ENCODE peak calls at places on chromosomes 5 and 9, in five cellular contexts. One of them, this sample, is unnamed.

GRCh38 chr9:113526231-113526746 is 62.8 kb downstream of the RGS3 start:
- DNase-seq in heart right ventricle: no peak
- DNase-seq in upper lobe of right lung: no peak
- DNase-seq in brain microvascular endothelial cell: no peak
- DNase-seq in fibroblast of mammary gland: no peak
- DNase-seq in this sample: no peak

GRCh38 chr5:169950333-169950732 is 30.0 kb downstream of the INSYN2B start:
- DNase-seq in heart right ventricle: no peak
- DNase-seq in brain microvascular endothelial cell: no peak
- DNase-seq in fibroblast of mammary gland: no peak
- DNase-seq in upper lobe of right lung: no peak
- DNase-seq in this sample: no peak

GRCh38 chr9:127132921-127133647 is 10.6 kb upstream of the ANGPTL2 start:
- DNase-seq in brain microvascular endothelial cell: peak; percentile 50
- DNase-seq in fibroblast of mammary gland: peak; percentile 50
- DNase-seq in heart right ventricle: no peak
- DNase-seq in upper lobe of right lung: peak; percentile 75
- DNase-seq in this sample: peak; percentile 83

GRCh38 chr5:91359957-91360609 is 23.0 kb downstream of the ARRDC3 start:
- DNase-seq in heart right ventricle: no peak
- DNase-seq in fibroblast of mammary gland: no peak
- DNase-seq in brain microvascular endothelial cell: no peak
- DNase-seq in upper lobe of right lung: no peak
- DNase-seq in this sample: no peak

GRCh38 chr5:34715711-34716110 is 59.6 kb downstream of the RAI14 start:
- DNase-seq in upper lobe of right lung: no peak
- DNase-seq in heart right ventricle: no peak
- DNase-seq in fibroblast of mammary gland: peak; percentile 54
- DNase-seq in brain microvascular endothelial cell: no peak
- DNase-seq in this sample: no peak

GRCh38 chr5:157347301-157348048 is 81.6 kb downstream of the CYFIP2 start:
- DNase-seq in upper lobe of right lung: no peak
- DNase-seq in brain microvascular endothelial cell: no peak
- DNase-seq in fibroblast of mammary gland: no peak
- DNase-seq in heart right ventricle: no peak
- DNase-seq in this sample: no peak

GRCh38 chr5:170076211-170076610 is 29.5 kb upstream of the FOXI1 start:
- DNase-seq in heart right ventricle: no peak
- DNase-seq in fibroblast of mammary gland: peak; percentile 5
- DNase-seq in brain microvascular endothelial cell: no peak
- DNase-seq in upper lobe of right lung: no peak
- DNase-seq in this sample: no peak

GRCh38 chr5:53397845-53398244 is 82.6 kb upstream of the FST start:
- DNase-seq in brain microvascular endothelial cell: peak; percentile 78
- DNase-seq in fibroblast of mammary gland: peak; percentile 86
- DNase-seq in heart right ventricle: peak; percentile 45
- DNase-seq in upper lobe of right lung: no peak
- DNase-seq in this sample: no peak

GRCh38 chr9:126965077-126965476 is 50.5 kb downstream of the RALGPS1 start:
- DNase-seq in fibroblast of mammary gland: peak; percentile 20
- DNase-seq in brain microvascular endothelial cell: no peak
- DNase-seq in heart right ventricle: no peak
- DNase-seq in upper lobe of right lung: no peak
- DNase-seq in this sample: no peak

GRCh38 chr9:107218834-107219485 is 64.1 kb upstream of the RAD23B start:
- DNase-seq in heart right ventricle: no peak
- DNase-seq in brain microvascular endothelial cell: no peak
- DNase-seq in fibroblast of mammary gland: no peak
- DNase-seq in upper lobe of right lung: no peak
- DNase-seq in this sample: no peak

GRCh38 chr9:38295751-38296150 is 96.8 kb upstream of the ALDH1B1 start:
- DNase-seq in brain microvascular endothelial cell: no peak
- DNase-seq in fibroblast of mammary gland: no peak
- DNase-seq in upper lobe of right lung: no peak
- DNase-seq in heart right ventricle: no peak
- DNase-seq in this sample: no peak

GRCh38 chr9:131837316-131837715 is 97.4 kb upstream of the RAPGEF1 start:
- DNase-seq in fibroblast of mammary gland: no peak
- DNase-seq in upper lobe of right lung: no peak
- DNase-seq in heart right ventricle: peak; percentile 41
- DNase-seq in brain microvascular endothelial cell: no peak
- DNase-seq in this sample: no peak

GRCh38 chr9:124940521-124940893 is 376 bp downstream of the GOLGA1 start:
- DNase-seq in upper lobe of right lung: no peak
- DNase-seq in brain microvascular endothelial cell: no peak
- DNase-seq in fibroblast of mammary gland: no peak
- DNase-seq in heart right ventricle: no peak
- DNase-seq in this sample: no peak

GRCh38 chr9:6894135-6894534 is 136.4 kb downstream of the KDM4C start:
- DNase-seq in brain microvascular endothelial cell: no peak
- DNase-seq in heart right ventricle: no peak
- DNase-seq in fibroblast of mammary gland: no peak
- DNase-seq in upper lobe of right lung: no peak
- DNase-seq in this sample: no peak

GRCh38 chr5:6567068-6567467 is 65.8 kb downstream of the NSUN2 start:
- DNase-seq in brain microvascular endothelial cell: no peak
- DNase-seq in upper lobe of right lung: no peak
- DNase-seq in heart right ventricle: no peak
- DNase-seq in fibroblast of mammary gland: no peak
- DNase-seq in this sample: no peak

GRCh38 chr9:77841739-77842386 is 189.7 kb downstream of the GNAQ start:
- DNase-seq in upper lobe of right lung: no peak
- DNase-seq in fibroblast of mammary gland: no peak
- DNase-seq in brain microvascular endothelial cell: no peak
- DNase-seq in heart right ventricle: no peak
- DNase-seq in this sample: no peak

GRCh38 chr9:129936222-129936621 is 101.0 kb downstream of the USP20 start:
- DNase-seq in fibroblast of mammary gland: no peak
- DNase-seq in heart right ventricle: no peak
- DNase-seq in brain microvascular endothelial cell: no peak
- DNase-seq in upper lobe of right lung: no peak
- DNase-seq in this sample: no peak

GRCh38 chr5:123287881-123288280 is 135.3 kb downstream of the CEP120 start:
- DNase-seq in upper lobe of right lung: no peak
- DNase-seq in brain microvascular endothelial cell: no peak
- DNase-seq in heart right ventricle: no peak
- DNase-seq in fibroblast of mammary gland: no peak
- DNase-seq in this sample: no peak

GRCh38 chr5:88956416-88956815 is 73.4 kb upstream of the MEF2C start:
- DNase-seq in brain microvascular endothelial cell: no peak
- DNase-seq in fibroblast of mammary gland: no peak
- DNase-seq in upper lobe of right lung: no peak
- DNase-seq in heart right ventricle: no peak
- DNase-seq in this sample: no peak

GRCh38 chr9:90546200-90546599 is 96.4 kb downstream of the DIRAS2 start:
- DNase-seq in heart right ventricle: no peak
- DNase-seq in brain microvascular endothelial cell: peak; percentile 92
- DNase-seq in upper lobe of right lung: no peak
- DNase-seq in fibroblast of mammary gland: peak; percentile 65
- DNase-seq in this sample: no peak

GRCh38 chr5:39520232-39520572 is 95.4 kb upstream of the DAB2 start:
- DNase-seq in heart right ventricle: no peak
- DNase-seq in fibroblast of mammary gland: peak; percentile 92
- DNase-seq in brain microvascular endothelial cell: peak; percentile 82
- DNase-seq in upper lobe of right lung: no peak
- DNase-seq in this sample: no peak

GRCh38 chr5:143002459-143003327 is 232.5 kb downstream of the ARHGAP26 start:
- DNase-seq in upper lobe of right lung: no peak
- DNase-seq in heart right ventricle: no peak
- DNase-seq in fibroblast of mammary gland: peak; percentile 86
- DNase-seq in brain microvascular endothelial cell: peak; percentile 89
- DNase-seq in this sample: no peak

GRCh38 chr5:132438931-132439330 is 51.6 kb downstream of the IRF1 start:
- DNase-seq in brain microvascular endothelial cell: no peak
- DNase-seq in upper lobe of right lung: no peak
- DNase-seq in fibroblast of mammary gland: no peak
- DNase-seq in heart right ventricle: no peak
- DNase-seq in this sample: no peak

GRCh38 chr9:85971731-85972130 is 30.8 kb downstream of the NAA35 start:
- DNase-seq in upper lobe of right lung: no peak
- DNase-seq in heart right ventricle: no peak
- DNase-seq in fibroblast of mammary gland: peak; percentile 52
- DNase-seq in brain microvascular endothelial cell: no peak
- DNase-seq in this sample: no peak

GRCh38 chr9:69535911-69536310 is 136.3 kb downstream of the APBA1 start:
- DNase-seq in upper lobe of right lung: no peak
- DNase-seq in brain microvascular endothelial cell: no peak
- DNase-seq in heart right ventricle: no peak
- DNase-seq in fibroblast of mammary gland: peak; percentile 58
- DNase-seq in this sample: no peak
- TF ChIP-seq CTCF in upper lobe of right lung: no peak
- TF ChIP-seq CTCF in brain microvascular endothelial cell: no peak
- TF ChIP-seq CTCF in heart right ventricle: no peak
- TF ChIP-seq CTCF in fibroblast of mammary gland: no peak
- TF ChIP-seq CTCF in this sample: no peak

GRCh38 chr5:68287976-68288755 is 72.6 kb downstream of the PIK3R1 start:
- DNase-seq in upper lobe of right lung: peak; percentile 76
- DNase-seq in heart right ventricle: peak; percentile 70
- DNase-seq in brain microvascular endothelial cell: peak; percentile 38
- DNase-seq in fibroblast of mammary gland: peak; percentile 37
- DNase-seq in this sample: peak; percentile 87

GRCh38 chr5:68285075-68285827 is 69.7 kb downstream of the PIK3R1 start:
- DNase-seq in upper lobe of right lung: no peak
- DNase-seq in fibroblast of mammary gland: no peak
- DNase-seq in heart right ventricle: no peak
- DNase-seq in brain microvascular endothelial cell: no peak
- DNase-seq in this sample: no peak

GRCh38 chr5:68285857-68286611 is 70.5 kb downstream of the PIK3R1 start:
- DNase-seq in brain microvascular endothelial cell: no peak
- DNase-seq in fibroblast of mammary gland: peak; percentile 71
- DNase-seq in upper lobe of right lung: no peak
- DNase-seq in heart right ventricle: no peak
- DNase-seq in this sample: no peak

GRCh38 chr5:68287631-68287975 is 72.0 kb downstream of the PIK3R1 start:
- DNase-seq in heart right ventricle: no peak
- DNase-seq in fibroblast of mammary gland: no peak
- DNase-seq in upper lobe of right lung: no peak
- DNase-seq in brain microvascular endothelial cell: no peak
- DNase-seq in this sample: no peak

DNA sequence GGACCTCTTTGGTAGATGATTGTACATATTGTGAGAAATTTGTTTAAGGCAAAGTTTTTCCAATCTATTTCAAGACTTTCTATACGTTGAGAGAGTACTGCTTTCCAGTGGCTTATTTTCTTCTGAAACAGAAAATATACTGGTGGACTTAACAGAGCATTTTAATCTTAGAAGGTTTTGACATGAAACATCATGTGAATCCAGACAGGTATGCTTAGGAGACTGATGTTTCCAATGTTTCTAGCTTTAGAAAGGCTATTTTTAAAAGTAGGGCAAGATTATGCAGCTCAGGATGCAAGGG is 71.0 kb downstream of the PIK3R1 start:
- DNase-seq in brain microvascular endothelial cell: no peak
- DNase-seq in heart right ventricle: no peak
- DNase-seq in upper lobe of right lung: no peak
- DNase-seq in fibroblast of mammary gland: no peak
- DNase-seq in this sample: no peak
- TF ChIP-seq CTCF in brain microvascular endothelial cell: no peak
- TF ChIP-seq CTCF in heart right ventricle: no peak
- TF ChIP-seq CTCF in upper lobe of right lung: no peak
- TF ChIP-seq CTCF in fibroblast of mammary gland: no peak
- TF ChIP-seq CTCF in this sample: no peak

DNA sequence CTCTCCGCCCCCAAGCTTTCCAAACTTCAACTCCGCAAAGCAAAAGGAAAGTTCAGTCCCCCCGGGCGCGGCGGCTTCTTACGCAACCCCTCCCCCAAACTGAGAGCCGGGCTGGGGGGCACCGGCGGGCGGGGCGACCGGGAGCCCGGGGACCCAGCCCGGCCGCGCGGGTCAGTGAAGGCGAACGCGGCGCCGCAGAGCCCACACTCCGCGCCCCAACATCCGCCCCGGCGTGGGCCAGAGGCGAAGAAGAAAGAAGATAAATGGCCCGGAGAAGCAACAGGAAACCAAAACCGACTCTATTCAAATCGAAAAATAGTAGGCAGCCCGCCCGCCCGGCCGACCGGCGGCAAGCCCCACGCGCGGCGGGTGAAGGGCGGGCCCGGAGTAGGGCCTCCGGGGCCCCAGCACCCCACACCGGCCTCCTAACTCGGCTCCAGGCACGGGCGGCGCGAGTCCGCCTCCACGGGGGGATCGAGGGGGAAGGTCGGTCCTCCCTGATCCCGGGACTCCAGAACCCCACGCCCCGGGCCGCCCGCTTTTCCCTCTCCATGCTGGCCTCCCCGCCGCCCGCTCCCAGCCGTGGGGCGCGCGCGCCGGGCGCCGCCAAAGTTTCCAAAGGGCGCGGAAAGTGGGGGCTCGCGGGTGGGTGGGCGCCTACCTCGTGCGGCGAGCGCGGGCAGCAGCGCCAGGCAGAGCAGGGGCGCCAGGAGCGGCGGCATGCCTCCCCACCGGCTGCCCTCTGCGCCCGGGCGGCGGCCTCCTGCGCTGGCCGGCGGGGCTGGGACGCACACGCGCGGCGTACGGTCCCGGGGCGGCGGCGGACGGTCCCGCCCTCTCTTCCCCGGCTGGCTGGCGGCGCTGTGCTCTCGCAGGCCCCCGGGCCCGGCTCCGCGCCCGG is 533 bp downstream of the NOTCH1 start:
- DNase-seq in brain microvascular endothelial cell: no peak
- DNase-seq in heart right ventricle: no peak
- DNase-seq in upper lobe of right lung: no peak
- DNase-seq in fibroblast of mammary gland: no peak
- DNase-seq in this sample: no peak
- TF ChIP-seq CTCF in brain microvascular endothelial cell: no peak
- TF ChIP-seq CTCF in heart right ventricle: no peak
- TF ChIP-seq CTCF in upper lobe of right lung: no peak
- TF ChIP-seq CTCF in fibroblast of mammary gland: no peak
- TF ChIP-seq CTCF in this sample: no peak

GRCh38 chr5:42517164-42517563 is 93.9 kb downstream of the GHR start:
- DNase-seq in heart right ventricle: no peak
- DNase-seq in fibroblast of mammary gland: no peak
- DNase-seq in brain microvascular endothelial cell: no peak
- DNase-seq in upper lobe of right lung: no peak
- DNase-seq in this sample: no peak

GRCh38 chr5:42516282-42517042 is 93.2 kb downstream of the GHR start:
- DNase-seq in brain microvascular endothelial cell: no peak
- DNase-seq in upper lobe of right lung: no peak
- DNase-seq in fibroblast of mammary gland: no peak
- DNase-seq in heart right ventricle: no peak
- DNase-seq in this sample: no peak

GRCh38 chr5:42515504-42515903 is 92.3 kb downstream of the GHR start:
- DNase-seq in brain microvascular endothelial cell: no peak
- DNase-seq in heart right ventricle: no peak
- DNase-seq in fibroblast of mammary gland: no peak
- DNase-seq in upper lobe of right lung: no peak
- DNase-seq in this sample: no peak

GRCh38 chr5:42513246-42513645 is 90.0 kb downstream of the GHR start:
- DNase-seq in heart right ventricle: no peak
- DNase-seq in fibroblast of mammary gland: no peak
- DNase-seq in brain microvascular endothelial cell: no peak
- DNase-seq in upper lobe of right lung: no peak
- DNase-seq in this sample: no peak

GRCh38 chr5:42514759-42515158 is 91.5 kb downstream of the GHR start:
- DNase-seq in upper lobe of right lung: no peak
- DNase-seq in brain microvascular endothelial cell: no peak
- DNase-seq in fibroblast of mammary gland: no peak
- DNase-seq in heart right ventricle: no peak
- DNase-seq in this sample: no peak
- TF ChIP-seq CTCF in upper lobe of right lung: peak; percentile 10
- TF ChIP-seq CTCF in brain microvascular endothelial cell: no peak
- TF ChIP-seq CTCF in fibroblast of mammary gland: no peak
- TF ChIP-seq CTCF in heart right ventricle: no peak
- TF ChIP-seq CTCF in this sample: no peak

GRCh38 chr5:75734913-75735789 is 17.9 kb upstream of the POC5 start:
- DNase-seq in upper lobe of right lung: no peak
- DNase-seq in heart right ventricle: no peak
- DNase-seq in fibroblast of mammary gland: peak; percentile 19
- DNase-seq in brain microvascular endothelial cell: peak; percentile 48
- DNase-seq in this sample: no peak
- TF ChIP-seq CTCF in upper lobe of right lung: peak; percentile 38
- TF ChIP-seq CTCF in heart right ventricle: no peak
- TF ChIP-seq CTCF in fibroblast of mammary gland: peak; percentile 27
- TF ChIP-seq CTCF in brain microvascular endothelial cell: peak; percentile 77
- TF ChIP-seq CTCF in this sample: peak; percentile 58

This sample was measured in osteocyte.